ENCODE peak calls at places on chromosomes 11 and 22, in five cellular contexts. T, N, M, U and O are unnamed samples.

GRCh38 chr11:68206211-68206610 is 6.9 kb downstream of the KMT5B start:
- DNase-seq in N (no peak), M (no peak), U (peak), T (peak), O (peak)

GRCh38 chr22:44595841-44596341 is 97.9 kb upstream of the RTL6 start:
- DNase-seq in T (peak), U (no peak), N (no peak), M (no peak), O (peak)

GRCh38 chr22:25113316-25113721 is 86.3 kb upstream of the CRYBB3 start:
- DNase-seq in U (no peak), T (no peak), N (no peak), M (peak), O (no peak)

GRCh38 chr11:112722876-112723275 is 238.3 kb upstream of the NCAM1 start:
- DNase-seq in N (no peak), U (no peak), M (no peak), T (no peak), O (no peak)

GRCh38 chr11:132792341-132793140 is 739.8 kb downstream of the OPCML start:
- DNase-seq in T (no peak), N (no peak), M (peak), U (no peak), O (no peak)

GRCh38 chr11:97961431-97961830 is 1059.3 kb upstream of the CNTN5 start:
- DNase-seq in U (no peak), T (no peak), M (no peak), N (no peak), O (no peak)

GRCh38 chr11:115606223-115607220 is 102.3 kb upstream of the CADM1 start:
- DNase-seq in U (no peak), N (no peak), T (peak), M (peak), O (no peak)

GRCh38 chr11:86193297-86194095 is 51.1 kb upstream of the EED start:
- DNase-seq in T (peak), N (peak), U (peak), M (no peak), O (peak)

GRCh38 chr11:64060861-64061444 is 25.2 kb downstream of the FLRT1 start:
- DNase-seq in U (no peak), N (peak), M (peak), T (peak), O (no peak)

GRCh38 chr22:41831828-41832552 is 915 bp upstream of the SREBF2 start:
- DNase-seq in U (peak), T (peak), M (no peak), N (peak), O (peak)

GRCh38 chr22:49936973-49937757 is 18.7 kb downstream of the CRELD2 start:
- DNase-seq in T (no peak), M (no peak), N (no peak), U (no peak), O (no peak)

GRCh38 chr11:108931168-108931567 is 266.3 kb downstream of the DDX10 start:
- DNase-seq in T (peak), N (no peak), U (no peak), M (no peak), O (no peak)

GRCh38 chr22:49961601-49962011 is 1.0 kb downstream of the PIM3 start:
- DNase-seq in U (no peak), T (peak), M (peak), N (no peak), O (no peak)

GRCh38 chr22:30262917-30263741 is 3.5 kb downstream of the OSM start:
- DNase-seq in M (peak), N (peak), T (peak), U (peak), O (peak)

GRCh38 chr11:14907411-14908213 is 15.6 kb upstream of the CYP2R1 start:
- DNase-seq in T (peak), M (peak), N (peak), U (peak), O (peak)

GRCh38 chr22:47203554-47203991 is 441.1 kb downstream of the TBC1D22A start:
- DNase-seq in T (no peak), N (no peak), M (no peak), U (no peak), O (no peak)

GRCh38 chr11:45930031-45930794 is 7.8 kb downstream of the LARGE2 start:
- DNase-seq in N (no peak), T (no peak), M (no peak), U (no peak), O (peak)

GRCh38 chr11:68127791-68128681 is 6.8 kb upstream of the CHKA start:
- DNase-seq in M (peak), U (no peak), N (no peak), T (peak), O (no peak)

GRCh38 chr11:111310088-111310487 is 11.7 kb downstream of the POU2AF3 start:
- DNase-seq in M (no peak), N (no peak), T (no peak), U (no peak), O (no peak)

GRCh38 chr11:129285387-129285786 is 90.3 kb upstream of the BARX2 start:
- DNase-seq in U (no peak), N (no peak), T (no peak), M (no peak), O (no peak)

GRCh38 chr22:38882480-38882879 is 10.5 kb upstream of the CBX6 start:
- DNase-seq in U (no peak), T (no peak), N (no peak), M (no peak), O (no peak)

GRCh38 chr22:33674357-33674756 is 245.9 kb downstream of the LARGE1 start:
- DNase-seq in T (no peak), M (no peak), U (no peak), N (no peak), O (no peak)

GRCh38 chr11:133947298-133947905 is 9.4 kb downstream of the IGSF9B start:
- DNase-seq in M (peak), U (no peak), N (peak), T (peak), O (peak)

GRCh38 chr11:94525933-94526332 is 13.7 kb downstream of the C11orf97 start:
- DNase-seq in T (peak), M (peak), N (no peak), U (peak), O (peak)

GRCh38 chr11:69209421-69209820 is 53.7 kb downstream of the SMIM38 start:
- DNase-seq in N (no peak), M (no peak), T (no peak), U (no peak), O (no peak)

GRCh38 chr11:65522640-65523322 is 2.1 kb upstream of the SCYL1 start:
- DNase-seq in M (peak), N (no peak), T (no peak), U (peak), O (peak)

GRCh38 chr11:7186190-7186589 is 65.5 kb upstream of the SYT9 start:
- DNase-seq in N (no peak), M (no peak), T (peak), U (no peak), O (no peak)

GRCh38 chr11:92166335-92166734 is 58.3 kb upstream of the FAT3 start:
- DNase-seq in U (no peak), N (no peak), T (no peak), M (no peak), O (no peak)

GRCh38 chr22:20807315-20807752 is 33.4 kb downstream of the SERPIND1 start:
- DNase-seq in T (peak), U (peak), M (no peak), N (no peak), O (peak)

GRCh38 chr11:72641900-72642814 is 32.1 kb downstream of the PDE2A start:
- DNase-seq in U (no peak), T (no peak), N (no peak), M (peak), O (no peak)

GRCh38 chr22:39732625-39733024 is 160.9 kb downstream of the ENTHD1 start:
- DNase-seq in N (no peak), T (no peak), M (no peak), U (no peak), O (no peak)

GRCh38 chr11:41431784-41432183 is 27.7 kb downstream of the LRRC4C start:
- DNase-seq in T (no peak), N (no peak), M (no peak), U (no peak), O (peak)

GRCh38 chr11:3834349-3835099 is 6.2 kb downstream of the RHOG start:
- DNase-seq in M (peak), N (no peak), T (no peak), U (peak), O (peak)

GRCh38 chr22:41078975-41079374 is 13.4 kb upstream of the EP300 start:
- DNase-seq in T (no peak), N (no peak), M (no peak), U (no peak), O (no peak)